ENCODE peak calls at places on chromosomes 11 and 22, in five cellular contexts. One of them, this sample, is unnamed.

GRCh38 chr11:7548659-7549283 is 35.0 kb downstream of the PPFIBP2 start:
- DNase-seq in stimulated activated CD4-positive, alpha-beta T cell treated with anti-CD3 and anti-CD28 coated beads, Interleukin-15, amount 100 ng/mL, for 48 hours: no peak
- DNase-seq in AG10803: no peak
- DNase-seq in nephron progenitor cell: no peak
- DNase-seq in activated T-helper 9 cell treated with anti-CD3 and anti-CD28 coated beads, Interleukin-2, amount 50 U/mL, for 16 hours: no peak
- DNase-seq in this sample: no peak

GRCh38 chr11:124577664-124578427 is 8.0 kb downstream of the OR8A1 start:
- DNase-seq in stimulated activated CD4-positive, alpha-beta T cell treated with anti-CD3 and anti-CD28 coated beads, Interleukin-15, amount 100 ng/mL, for 48 hours: no peak
- DNase-seq in AG10803: no peak
- DNase-seq in nephron progenitor cell: no peak
- DNase-seq in activated T-helper 9 cell treated with anti-CD3 and anti-CD28 coated beads, Interleukin-2, amount 50 U/mL, for 16 hours: no peak
- DNase-seq in this sample: no peak

GRCh38 chr11:111792314-111792713 is 26.1 kb upstream of the PPP2R1B start:
- DNase-seq in stimulated activated CD4-positive, alpha-beta T cell treated with anti-CD3 and anti-CD28 coated beads, Interleukin-15, amount 100 ng/mL, for 48 hours: no peak
- DNase-seq in AG10803: no peak
- DNase-seq in nephron progenitor cell: no peak
- DNase-seq in activated T-helper 9 cell treated with anti-CD3 and anti-CD28 coated beads, Interleukin-2, amount 50 U/mL, for 16 hours: no peak
- DNase-seq in this sample: no peak

GRCh38 chr22:27687984-27688545 is 113.5 kb downstream of the MN1 start:
- DNase-seq in stimulated activated CD4-positive, alpha-beta T cell treated with anti-CD3 and anti-CD28 coated beads, Interleukin-15, amount 100 ng/mL, for 48 hours: no peak
- DNase-seq in AG10803: no peak
- DNase-seq in nephron progenitor cell: no peak
- DNase-seq in activated T-helper 9 cell treated with anti-CD3 and anti-CD28 coated beads, Interleukin-2, amount 50 U/mL, for 16 hours: no peak
- DNase-seq in this sample: no peak

GRCh38 chr11:80958966-80959365 is 1518.1 kb upstream of the TENM4 start:
- DNase-seq in stimulated activated CD4-positive, alpha-beta T cell treated with anti-CD3 and anti-CD28 coated beads, Interleukin-15, amount 100 ng/mL, for 48 hours: no peak
- DNase-seq in AG10803: peak
- DNase-seq in nephron progenitor cell: no peak
- DNase-seq in activated T-helper 9 cell treated with anti-CD3 and anti-CD28 coated beads, Interleukin-2, amount 50 U/mL, for 16 hours: no peak
- DNase-seq in this sample: no peak

GRCh38 chr11:10429526-10429925 is 25.5 kb upstream of the AMPD3 start:
- DNase-seq in stimulated activated CD4-positive, alpha-beta T cell treated with anti-CD3 and anti-CD28 coated beads, Interleukin-15, amount 100 ng/mL, for 48 hours: no peak
- DNase-seq in AG10803: no peak
- DNase-seq in nephron progenitor cell: no peak
- DNase-seq in activated T-helper 9 cell treated with anti-CD3 and anti-CD28 coated beads, Interleukin-2, amount 50 U/mL, for 16 hours: no peak
- DNase-seq in this sample: no peak

GRCh38 chr11:129048911-129049310 is 106.2 kb upstream of the TP53AIP1 start:
- DNase-seq in stimulated activated CD4-positive, alpha-beta T cell treated with anti-CD3 and anti-CD28 coated beads, Interleukin-15, amount 100 ng/mL, for 48 hours: no peak
- DNase-seq in AG10803: no peak
- DNase-seq in nephron progenitor cell: no peak
- DNase-seq in activated T-helper 9 cell treated with anti-CD3 and anti-CD28 coated beads, Interleukin-2, amount 50 U/mL, for 16 hours: no peak
- DNase-seq in this sample: no peak

GRCh38 chr22:43946391-43946680 is 8.9 kb upstream of the SAMM50 start:
- DNase-seq in stimulated activated CD4-positive, alpha-beta T cell treated with anti-CD3 and anti-CD28 coated beads, Interleukin-15, amount 100 ng/mL, for 48 hours: no peak
- DNase-seq in AG10803: no peak
- DNase-seq in nephron progenitor cell: no peak
- DNase-seq in activated T-helper 9 cell treated with anti-CD3 and anti-CD28 coated beads, Interleukin-2, amount 50 U/mL, for 16 hours: no peak
- DNase-seq in this sample: no peak

GRCh38 chr11:111663820-111664219 is 61.6 kb downstream of the SIK2 start:
- DNase-seq in stimulated activated CD4-positive, alpha-beta T cell treated with anti-CD3 and anti-CD28 coated beads, Interleukin-15, amount 100 ng/mL, for 48 hours: no peak
- DNase-seq in AG10803: peak
- DNase-seq in nephron progenitor cell: no peak
- DNase-seq in activated T-helper 9 cell treated with anti-CD3 and anti-CD28 coated beads, Interleukin-2, amount 50 U/mL, for 16 hours: no peak
- DNase-seq in this sample: no peak

GRCh38 chr22:31861226-31861840 is 83.0 kb upstream of the YWHAH start:
- DNase-seq in stimulated activated CD4-positive, alpha-beta T cell treated with anti-CD3 and anti-CD28 coated beads, Interleukin-15, amount 100 ng/mL, for 48 hours: no peak
- DNase-seq in AG10803: no peak
- DNase-seq in nephron progenitor cell: no peak
- DNase-seq in activated T-helper 9 cell treated with anti-CD3 and anti-CD28 coated beads, Interleukin-2, amount 50 U/mL, for 16 hours: no peak
- DNase-seq in this sample: no peak

GRCh38 chr22:24153959-24154358 is 27.3 kb upstream of the SUSD2 start:
- DNase-seq in stimulated activated CD4-positive, alpha-beta T cell treated with anti-CD3 and anti-CD28 coated beads, Interleukin-15, amount 100 ng/mL, for 48 hours: no peak
- DNase-seq in AG10803: no peak
- DNase-seq in nephron progenitor cell: no peak
- DNase-seq in activated T-helper 9 cell treated with anti-CD3 and anti-CD28 coated beads, Interleukin-2, amount 50 U/mL, for 16 hours: no peak
- DNase-seq in this sample: no peak

GRCh38 chr11:75577198-75577597 is 15.1 kb downstream of the SERPINH1 start:
- DNase-seq in stimulated activated CD4-positive, alpha-beta T cell treated with anti-CD3 and anti-CD28 coated beads, Interleukin-15, amount 100 ng/mL, for 48 hours: no peak
- DNase-seq in AG10803: peak
- DNase-seq in nephron progenitor cell: peak
- DNase-seq in activated T-helper 9 cell treated with anti-CD3 and anti-CD28 coated beads, Interleukin-2, amount 50 U/mL, for 16 hours: peak
- DNase-seq in this sample: no peak

GRCh38 chr22:17237031-17237668 is 17.9 kb upstream of the ADA2 start:
- DNase-seq in stimulated activated CD4-positive, alpha-beta T cell treated with anti-CD3 and anti-CD28 coated beads, Interleukin-15, amount 100 ng/mL, for 48 hours: no peak
- DNase-seq in AG10803: no peak
- DNase-seq in nephron progenitor cell: no peak
- DNase-seq in activated T-helper 9 cell treated with anti-CD3 and anti-CD28 coated beads, Interleukin-2, amount 50 U/mL, for 16 hours: no peak
- DNase-seq in this sample: peak

GRCh38 chr22:41256254-41256897 is 15.6 kb upstream of the CHADL start:
- DNase-seq in stimulated activated CD4-positive, alpha-beta T cell treated with anti-CD3 and anti-CD28 coated beads, Interleukin-15, amount 100 ng/mL, for 48 hours: no peak
- DNase-seq in AG10803: peak
- DNase-seq in nephron progenitor cell: no peak
- DNase-seq in activated T-helper 9 cell treated with anti-CD3 and anti-CD28 coated beads, Interleukin-2, amount 50 U/mL, for 16 hours: no peak
- DNase-seq in this sample: no peak

GRCh38 chr22:25741692-25742626 is at the start of gene MYO18B:
- DNase-seq in stimulated activated CD4-positive, alpha-beta T cell treated with anti-CD3 and anti-CD28 coated beads, Interleukin-15, amount 100 ng/mL, for 48 hours: no peak
- DNase-seq in AG10803: no peak
- DNase-seq in nephron progenitor cell: no peak
- DNase-seq in activated T-helper 9 cell treated with anti-CD3 and anti-CD28 coated beads, Interleukin-2, amount 50 U/mL, for 16 hours: no peak
- DNase-seq in this sample: no peak

GRCh38 chr11:46183819-46184218 is 62.6 kb upstream of the PHF21A start:
- DNase-seq in stimulated activated CD4-positive, alpha-beta T cell treated with anti-CD3 and anti-CD28 coated beads, Interleukin-15, amount 100 ng/mL, for 48 hours: no peak
- DNase-seq in AG10803: no peak
- DNase-seq in nephron progenitor cell: no peak
- DNase-seq in activated T-helper 9 cell treated with anti-CD3 and anti-CD28 coated beads, Interleukin-2, amount 50 U/mL, for 16 hours: no peak
- DNase-seq in this sample: no peak

GRCh38 chr11:133164986-133165385 is 367.3 kb downstream of the OPCML start:
- DNase-seq in stimulated activated CD4-positive, alpha-beta T cell treated with anti-CD3 and anti-CD28 coated beads, Interleukin-15, amount 100 ng/mL, for 48 hours: no peak
- DNase-seq in AG10803: no peak
- DNase-seq in nephron progenitor cell: no peak
- DNase-seq in activated T-helper 9 cell treated with anti-CD3 and anti-CD28 coated beads, Interleukin-2, amount 50 U/mL, for 16 hours: no peak
- DNase-seq in this sample: no peak

GRCh38 chr11:40178470-40178869 is 1281.0 kb downstream of the LRRC4C start:
- DNase-seq in stimulated activated CD4-positive, alpha-beta T cell treated with anti-CD3 and anti-CD28 coated beads, Interleukin-15, amount 100 ng/mL, for 48 hours: no peak
- DNase-seq in AG10803: no peak
- DNase-seq in nephron progenitor cell: no peak
- DNase-seq in activated T-helper 9 cell treated with anti-CD3 and anti-CD28 coated beads, Interleukin-2, amount 50 U/mL, for 16 hours: no peak
- DNase-seq in this sample: no peak

GRCh38 chr22:38850941-38851849 is 7.4 kb upstream of the NPTXR start:
- DNase-seq in stimulated activated CD4-positive, alpha-beta T cell treated with anti-CD3 and anti-CD28 coated beads, Interleukin-15, amount 100 ng/mL, for 48 hours: no peak
- DNase-seq in AG10803: peak
- DNase-seq in nephron progenitor cell: no peak
- DNase-seq in activated T-helper 9 cell treated with anti-CD3 and anti-CD28 coated beads, Interleukin-2, amount 50 U/mL, for 16 hours: no peak
- DNase-seq in this sample: no peak

GRCh38 chr11:396948-397548 is 3.0 kb downstream of the PKP3 start:
- DNase-seq in stimulated activated CD4-positive, alpha-beta T cell treated with anti-CD3 and anti-CD28 coated beads, Interleukin-15, amount 100 ng/mL, for 48 hours: no peak
- DNase-seq in AG10803: peak
- DNase-seq in nephron progenitor cell: no peak
- DNase-seq in activated T-helper 9 cell treated with anti-CD3 and anti-CD28 coated beads, Interleukin-2, amount 50 U/mL, for 16 hours: no peak
- DNase-seq in this sample: no peak

GRCh38 chr11:3989891-3990290 is 104.7 kb upstream of the RRM1 start:
- DNase-seq in stimulated activated CD4-positive, alpha-beta T cell treated with anti-CD3 and anti-CD28 coated beads, Interleukin-15, amount 100 ng/mL, for 48 hours: no peak
- DNase-seq in AG10803: no peak
- DNase-seq in nephron progenitor cell: no peak
- DNase-seq in activated T-helper 9 cell treated with anti-CD3 and anti-CD28 coated beads, Interleukin-2, amount 50 U/mL, for 16 hours: no peak
- DNase-seq in this sample: peak

GRCh38 chr11:130188047-130188446 is 28.5 kb downstream of the ST14 start:
- DNase-seq in stimulated activated CD4-positive, alpha-beta T cell treated with anti-CD3 and anti-CD28 coated beads, Interleukin-15, amount 100 ng/mL, for 48 hours: no peak
- DNase-seq in AG10803: no peak
- DNase-seq in nephron progenitor cell: no peak
- DNase-seq in activated T-helper 9 cell treated with anti-CD3 and anti-CD28 coated beads, Interleukin-2, amount 50 U/mL, for 16 hours: no peak
- DNase-seq in this sample: no peak

GRCh38 chr11:84865791-84866535 is 761.2 kb downstream of the DLG2 start:
- DNase-seq in stimulated activated CD4-positive, alpha-beta T cell treated with anti-CD3 and anti-CD28 coated beads, Interleukin-15, amount 100 ng/mL, for 48 hours: no peak
- DNase-seq in AG10803: peak
- DNase-seq in nephron progenitor cell: no peak
- DNase-seq in activated T-helper 9 cell treated with anti-CD3 and anti-CD28 coated beads, Interleukin-2, amount 50 U/mL, for 16 hours: no peak
- DNase-seq in this sample: no peak

GRCh38 chr11:76610871-76611475 is 59.6 kb downstream of the LRRC32 start:
- DNase-seq in stimulated activated CD4-positive, alpha-beta T cell treated with anti-CD3 and anti-CD28 coated beads, Interleukin-15, amount 100 ng/mL, for 48 hours: no peak
- DNase-seq in AG10803: no peak
- DNase-seq in nephron progenitor cell: peak
- DNase-seq in activated T-helper 9 cell treated with anti-CD3 and anti-CD28 coated beads, Interleukin-2, amount 50 U/mL, for 16 hours: no peak
- DNase-seq in this sample: no peak

GRCh38 chr11:60864856-60865513 is 2.4 kb upstream of the ZP1 start:
- DNase-seq in stimulated activated CD4-positive, alpha-beta T cell treated with anti-CD3 and anti-CD28 coated beads, Interleukin-15, amount 100 ng/mL, for 48 hours: no peak
- DNase-seq in AG10803: no peak
- DNase-seq in nephron progenitor cell: no peak
- DNase-seq in activated T-helper 9 cell treated with anti-CD3 and anti-CD28 coated beads, Interleukin-2, amount 50 U/mL, for 16 hours: no peak
- DNase-seq in this sample: no peak

GRCh38 chr11:110200241-110200640 is 96.2 kb downstream of the RDX start:
- DNase-seq in stimulated activated CD4-positive, alpha-beta T cell treated with anti-CD3 and anti-CD28 coated beads, Interleukin-15, amount 100 ng/mL, for 48 hours: no peak
- DNase-seq in AG10803: no peak
- DNase-seq in nephron progenitor cell: no peak
- DNase-seq in activated T-helper 9 cell treated with anti-CD3 and anti-CD28 coated beads, Interleukin-2, amount 50 U/mL, for 16 hours: no peak
- DNase-seq in this sample: no peak

GRCh38 chr22:44419429-44419828 is 78.6 kb downstream of the RTL6 start:
- DNase-seq in stimulated activated CD4-positive, alpha-beta T cell treated with anti-CD3 and anti-CD28 coated beads, Interleukin-15, amount 100 ng/mL, for 48 hours: no peak
- DNase-seq in AG10803: no peak
- DNase-seq in nephron progenitor cell: no peak
- DNase-seq in activated T-helper 9 cell treated with anti-CD3 and anti-CD28 coated beads, Interleukin-2, amount 50 U/mL, for 16 hours: no peak
- DNase-seq in this sample: no peak

GRCh38 chr22:37794376-37794775 is 13.4 kb upstream of the GCAT start:
- DNase-seq in stimulated activated CD4-positive, alpha-beta T cell treated with anti-CD3 and anti-CD28 coated beads, Interleukin-15, amount 100 ng/mL, for 48 hours: no peak
- DNase-seq in AG10803: no peak
- DNase-seq in nephron progenitor cell: no peak
- DNase-seq in activated T-helper 9 cell treated with anti-CD3 and anti-CD28 coated beads, Interleukin-2, amount 50 U/mL, for 16 hours: no peak
- DNase-seq in this sample: no peak

GRCh38 chr11:10450451-10451398 is 4.3 kb upstream of the AMPD3 start:
- DNase-seq in stimulated activated CD4-positive, alpha-beta T cell treated with anti-CD3 and anti-CD28 coated beads, Interleukin-15, amount 100 ng/mL, for 48 hours: no peak
- DNase-seq in AG10803: peak
- DNase-seq in nephron progenitor cell: peak
- DNase-seq in activated T-helper 9 cell treated with anti-CD3 and anti-CD28 coated beads, Interleukin-2, amount 50 U/mL, for 16 hours: peak
- DNase-seq in this sample: peak

GRCh38 chr11:113474362-113475159 is 637 bp downstream of the DRD2 start:
- DNase-seq in stimulated activated CD4-positive, alpha-beta T cell treated with anti-CD3 and anti-CD28 coated beads, Interleukin-15, amount 100 ng/mL, for 48 hours: peak
- DNase-seq in AG10803: peak
- DNase-seq in nephron progenitor cell: peak
- DNase-seq in activated T-helper 9 cell treated with anti-CD3 and anti-CD28 coated beads, Interleukin-2, amount 50 U/mL, for 16 hours: peak
- DNase-seq in this sample: peak

GRCh38 chr11:11966826-11967668 is 41.4 kb downstream of the DKK3 start:
- DNase-seq in stimulated activated CD4-positive, alpha-beta T cell treated with anti-CD3 and anti-CD28 coated beads, Interleukin-15, amount 100 ng/mL, for 48 hours: peak
- DNase-seq in AG10803: peak
- DNase-seq in nephron progenitor cell: peak
- DNase-seq in activated T-helper 9 cell treated with anti-CD3 and anti-CD28 coated beads, Interleukin-2, amount 50 U/mL, for 16 hours: peak
- DNase-seq in this sample: peak